ENCODE peak calls at places on chromosome 16, in four cellular contexts. D is heart right ventricle; I is stimulated activated CD8-positive, alpha-beta memory T cell treated with anti-CD3 and anti-CD28 coated beads, Interleukin-7, amount 100 ng/mL, for 1 hour; O is A549. Y is an unnamed sample.

GRCh38 chr16:3494574-3494973 is 715 bp downstream of the C16orf90 start:
- DNase-seq in D (no peak), I (no peak), O (no peak), Y (no peak)

GRCh38 chr16:74290356-74290755 is 6.3 kb upstream of the PSMD7 start:
- DNase-seq in D (no peak), I (no peak), O (no peak), Y (no peak)

GRCh38 chr16:67884684-67885083 is at the start of gene NRN1L:
- DNase-seq in D (peak), I (no peak), O (no peak), Y (peak)

GRCh38 chr16:54407596-54407995 is 121.0 kb upstream of the IRX3 start:
- DNase-seq in D (no peak), I (no peak), O (no peak), Y (peak)

GRCh38 chr16:68665501-68665900 is 20.4 kb downstream of the CDH3 start:
- DNase-seq in D (no peak), I (no peak), O (no peak), Y (no peak)

GRCh38 chr16:3467920-3468319 is 24.4 kb downstream of the NAA60 start:
- DNase-seq in D (no peak), I (no peak), O (no peak), Y (peak)

GRCh38 chr16:8931864-8932263 is 31.8 kb downstream of the USP7 start:
- DNase-seq in D (peak), I (peak), O (no peak), Y (peak)

GRCh38 chr16:75351183-75351582 is 82.1 kb downstream of the CFDP1 start:
- DNase-seq in D (no peak), I (no peak), O (peak), Y (peak)

GRCh38 chr16:28217326-28217725 is 5.6 kb upstream of the XPO6 start:
- DNase-seq in D (no peak), I (no peak), O (no peak), Y (no peak)

GRCh38 chr16:2027024-2028010 is 615 bp downstream of the NHERF2 start:
- DNase-seq in D (peak), I (no peak), O (no peak), Y (peak)

GRCh38 chr16:53209489-53209888 is 154.7 kb downstream of the CHD9 start:
- DNase-seq in D (no peak), I (no peak), O (no peak), Y (no peak)

GRCh38 chr16:75099738-75100615 is 16.6 kb downstream of the LDHD start:
- DNase-seq in D (peak), I (no peak), O (no peak), Y (peak)

GRCh38 chr16:19698480-19699465 is 19.3 kb downstream of the KNOP1 start:
- DNase-seq in D (no peak), I (no peak), O (no peak), Y (no peak)

GRCh38 chr16:9119795-9120194 is 28.4 kb downstream of the HAPSTR1 start:
- DNase-seq in D (peak), I (no peak), O (no peak), Y (peak)

GRCh38 chr16:69793521-69793920 is 31.4 kb downstream of the WWP2 start:
- DNase-seq in D (no peak), I (no peak), O (no peak), Y (no peak)

GRCh38 chr16:22293137-22294106 is 3.8 kb upstream of the POLR3E start:
- DNase-seq in D (no peak), I (no peak), O (no peak), Y (no peak)

GRCh38 chr16:3046506-3047386 is at the start of gene MMP25:
- DNase-seq in D (no peak), I (no peak), O (no peak), Y (no peak)

GRCh38 chr16:19329932-19330331 is 44.4 kb downstream of the CLEC19A start:
- DNase-seq in D (no peak), I (no peak), O (no peak), Y (peak)

GRCh38 chr16:71328151-71328550 is 30.4 kb upstream of the CALB2 start:
- DNase-seq in D (no peak), I (no peak), O (no peak), Y (no peak)

Y was measured in EL.